ENCODE peak calls at places on chromosomes 4 and X, in five cellular contexts. One of them, this sample, is unnamed.

GRCh38 chrX:103215768-103216085 is 819 bp downstream of the BEX4 start:
- DNase-seq in CD8-positive, alpha-beta T cell: no peak
- DNase-seq in lower lobe of right lung: no peak
- DNase-seq in breast epithelium: no peak
- DNase-seq in brain microvascular endothelial cell: no peak
- DNase-seq in this sample: peak; percentile 57

GRCh38 chr4:121253961-121254360 is 89.8 kb upstream of the TNIP3 start:
- DNase-seq in lower lobe of right lung: no peak
- DNase-seq in CD8-positive, alpha-beta T cell: no peak
- DNase-seq in breast epithelium: no peak
- DNase-seq in brain microvascular endothelial cell: no peak
- DNase-seq in this sample: no peak

GRCh38 chrX:48357681-48358080 is 1.2 kb upstream of the SSX3 start:
- DNase-seq in CD8-positive, alpha-beta T cell: no peak
- DNase-seq in breast epithelium: no peak
- DNase-seq in lower lobe of right lung: no peak
- DNase-seq in brain microvascular endothelial cell: no peak
- DNase-seq in this sample: no peak

GRCh38 chr4:177450421-177451107 is 8.3 kb upstream of the AGA start:
- DNase-seq in breast epithelium: no peak
- DNase-seq in brain microvascular endothelial cell: no peak
- DNase-seq in lower lobe of right lung: no peak
- DNase-seq in CD8-positive, alpha-beta T cell: no peak
- DNase-seq in this sample: no peak

GRCh38 chrX:1524874-1525582 is 12.0 kb downstream of the P2RY8 start:
- DNase-seq in lower lobe of right lung: no peak
- DNase-seq in breast epithelium: no peak
- DNase-seq in brain microvascular endothelial cell: no peak
- DNase-seq in CD8-positive, alpha-beta T cell: no peak
- DNase-seq in this sample: no peak

GRCh38 chrX:19658030-19658429 is 142.7 kb upstream of the MAP3K15 start:
- DNase-seq in CD8-positive, alpha-beta T cell: no peak
- DNase-seq in breast epithelium: no peak
- DNase-seq in brain microvascular endothelial cell: no peak
- DNase-seq in lower lobe of right lung: no peak
- DNase-seq in this sample: no peak

GRCh38 chr4:153514001-153514526 is 47.9 kb downstream of the TMEM131L start:
- DNase-seq in CD8-positive, alpha-beta T cell: no peak
- DNase-seq in brain microvascular endothelial cell: peak; percentile 80
- DNase-seq in breast epithelium: no peak
- DNase-seq in lower lobe of right lung: no peak
- DNase-seq in this sample: no peak

GRCh38 chrX:151974336-151975227 is at the start of gene GABRE:
- DNase-seq in lower lobe of right lung: peak; percentile 56
- DNase-seq in brain microvascular endothelial cell: no peak
- DNase-seq in breast epithelium: peak; percentile 59
- DNase-seq in CD8-positive, alpha-beta T cell: no peak
- DNase-seq in this sample: peak; percentile 82

GRCh38 chr4:15005474-15006115 is 3.3 kb downstream of the CPEB2 start:
- DNase-seq in lower lobe of right lung: no peak
- DNase-seq in brain microvascular endothelial cell: no peak
- DNase-seq in breast epithelium: no peak
- DNase-seq in CD8-positive, alpha-beta T cell: no peak
- DNase-seq in this sample: no peak

GRCh38 chr4:74440356-74440755 is 4.6 kb upstream of the AREG start:
- DNase-seq in breast epithelium: no peak
- DNase-seq in CD8-positive, alpha-beta T cell: no peak
- DNase-seq in lower lobe of right lung: no peak
- DNase-seq in brain microvascular endothelial cell: no peak
- DNase-seq in this sample: no peak

GRCh38 chr4:80035336-80035735 is 37.7 kb downstream of the ANTXR2 start:
- DNase-seq in lower lobe of right lung: no peak
- DNase-seq in brain microvascular endothelial cell: no peak
- DNase-seq in breast epithelium: no peak
- DNase-seq in CD8-positive, alpha-beta T cell: no peak
- DNase-seq in this sample: no peak

GRCh38 chr4:7193040-7193958 is 961 bp downstream of the SORCS2 start:
- DNase-seq in lower lobe of right lung: peak; percentile 53
- DNase-seq in CD8-positive, alpha-beta T cell: no peak
- DNase-seq in breast epithelium: peak; percentile 50
- DNase-seq in brain microvascular endothelial cell: no peak
- DNase-seq in this sample: peak; percentile 78

GRCh38 chr4:7124643-7125442 is 57.0 kb upstream of the GRPEL1 start:
- DNase-seq in CD8-positive, alpha-beta T cell: no peak
- DNase-seq in brain microvascular endothelial cell: peak; percentile 90
- DNase-seq in breast epithelium: no peak
- DNase-seq in lower lobe of right lung: no peak
- DNase-seq in this sample: no peak

GRCh38 chr4:100117749-100118148 is 72.5 kb downstream of the DDIT4L start:
- DNase-seq in breast epithelium: no peak
- DNase-seq in CD8-positive, alpha-beta T cell: no peak
- DNase-seq in brain microvascular endothelial cell: no peak
- DNase-seq in lower lobe of right lung: no peak
- DNase-seq in this sample: no peak

GRCh38 chr4:826508-827208 is 729 bp upstream of the CPLX1 start:
- DNase-seq in lower lobe of right lung: peak; percentile 38
- DNase-seq in breast epithelium: peak; percentile 44
- DNase-seq in CD8-positive, alpha-beta T cell: no peak
- DNase-seq in brain microvascular endothelial cell: no peak
- DNase-seq in this sample: peak; percentile 93

GRCh38 chrX:40778861-40779575 is 43.7 kb upstream of the MED14 start:
- DNase-seq in brain microvascular endothelial cell: peak; percentile 11
- DNase-seq in lower lobe of right lung: no peak
- DNase-seq in CD8-positive, alpha-beta T cell: no peak
- DNase-seq in breast epithelium: no peak
- DNase-seq in this sample: no peak

GRCh38 chr4:86924805-86925204 is 10.0 kb upstream of the AFF1 start:
- DNase-seq in brain microvascular endothelial cell: peak; percentile 50
- DNase-seq in CD8-positive, alpha-beta T cell: no peak
- DNase-seq in breast epithelium: no peak
- DNase-seq in lower lobe of right lung: no peak
- DNase-seq in this sample: no peak

GRCh38 chr4:970046-970745 is 3.2 kb downstream of the DGKQ start:
- DNase-seq in brain microvascular endothelial cell: no peak
- DNase-seq in breast epithelium: no peak
- DNase-seq in CD8-positive, alpha-beta T cell: no peak
- DNase-seq in lower lobe of right lung: no peak
- DNase-seq in this sample: no peak

GRCh38 chr4:102172341-102172740 is 172.9 kb downstream of the SLC39A8 start:
- DNase-seq in CD8-positive, alpha-beta T cell: no peak
- DNase-seq in lower lobe of right lung: no peak
- DNase-seq in brain microvascular endothelial cell: no peak
- DNase-seq in breast epithelium: no peak
- DNase-seq in this sample: no peak

GRCh38 chr4:103008875-103009729 is 10.4 kb downstream of the SLC9B1 start:
- DNase-seq in lower lobe of right lung: no peak
- DNase-seq in breast epithelium: no peak
- DNase-seq in CD8-positive, alpha-beta T cell: no peak
- DNase-seq in brain microvascular endothelial cell: peak; percentile 66
- DNase-seq in this sample: peak; percentile 28

GRCh38 chr4:80189956-80190671 is 7.2 kb upstream of the PRDM8 start:
- DNase-seq in CD8-positive, alpha-beta T cell: no peak
- DNase-seq in breast epithelium: no peak
- DNase-seq in brain microvascular endothelial cell: no peak
- DNase-seq in lower lobe of right lung: no peak
- DNase-seq in this sample: peak; percentile 73

GRCh38 chrX:140066262-140066661 is 100.9 kb upstream of the CXorf66 start:
- DNase-seq in CD8-positive, alpha-beta T cell: no peak
- DNase-seq in lower lobe of right lung: no peak
- DNase-seq in brain microvascular endothelial cell: no peak
- DNase-seq in breast epithelium: no peak
- DNase-seq in this sample: no peak

GRCh38 chr4:24598025-24598424 is 13.7 kb upstream of the DHX15 start:
- DNase-seq in breast epithelium: no peak
- DNase-seq in lower lobe of right lung: peak; percentile 80
- DNase-seq in CD8-positive, alpha-beta T cell: no peak
- DNase-seq in brain microvascular endothelial cell: peak; percentile 16
- DNase-seq in this sample: no peak

GRCh38 chrX:111244238-111244750 is 26.0 kb downstream of the CAPN6 start:
- DNase-seq in breast epithelium: no peak
- DNase-seq in lower lobe of right lung: no peak
- DNase-seq in CD8-positive, alpha-beta T cell: no peak
- DNase-seq in brain microvascular endothelial cell: peak; percentile 3
- DNase-seq in this sample: peak; percentile 36

GRCh38 chr4:1244081-1244977 is 4.6 kb downstream of the CTBP1 start:
- DNase-seq in lower lobe of right lung: no peak
- DNase-seq in brain microvascular endothelial cell: no peak
- DNase-seq in CD8-positive, alpha-beta T cell: no peak
- DNase-seq in breast epithelium: peak; percentile 47
- DNase-seq in this sample: peak; percentile 54

GRCh38 chr4:88672987-88673386 is 24.6 kb downstream of the NAP1L5 start:
- DNase-seq in lower lobe of right lung: no peak
- DNase-seq in breast epithelium: no peak
- DNase-seq in CD8-positive, alpha-beta T cell: no peak
- DNase-seq in brain microvascular endothelial cell: peak; percentile 48
- DNase-seq in this sample: peak; percentile 10

GRCh38 chrX:56248492-56248891 is 16.3 kb downstream of the KLF8 start:
- DNase-seq in CD8-positive, alpha-beta T cell: peak; percentile 28
- DNase-seq in lower lobe of right lung: peak; percentile 47
- DNase-seq in breast epithelium: peak; percentile 52
- DNase-seq in brain microvascular endothelial cell: peak; percentile 23
- DNase-seq in this sample: peak; percentile 44

GRCh38 chr4:109118635-109119034 is 183.8 kb downstream of the COL25A1 start:
- DNase-seq in CD8-positive, alpha-beta T cell: no peak
- DNase-seq in lower lobe of right lung: no peak
- DNase-seq in brain microvascular endothelial cell: no peak
- DNase-seq in breast epithelium: no peak
- DNase-seq in this sample: no peak

GRCh38 chr4:6988016-6988715 is 55.0 kb upstream of the TADA2B start:
- DNase-seq in CD8-positive, alpha-beta T cell: no peak
- DNase-seq in lower lobe of right lung: no peak
- DNase-seq in brain microvascular endothelial cell: no peak
- DNase-seq in breast epithelium: no peak
- DNase-seq in this sample: no peak

GRCh38 chr4:124806403-124806802 is 93.9 kb upstream of the ANKRD50 start:
- DNase-seq in breast epithelium: no peak
- DNase-seq in CD8-positive, alpha-beta T cell: no peak
- DNase-seq in lower lobe of right lung: no peak
- DNase-seq in brain microvascular endothelial cell: no peak
- DNase-seq in this sample: no peak

GRCh38 chr4:8817813-8818062 is 53.9 kb downstream of the HMX1 start:
- DNase-seq in breast epithelium: peak; percentile 27
- DNase-seq in brain microvascular endothelial cell: no peak
- DNase-seq in lower lobe of right lung: peak; percentile 43
- DNase-seq in CD8-positive, alpha-beta T cell: no peak
- DNase-seq in this sample: peak; percentile 23

GRCh38 chr4:47531954-47532321 is 46.9 kb downstream of the ATP10D start:
- DNase-seq in CD8-positive, alpha-beta T cell: no peak
- DNase-seq in breast epithelium: no peak
- DNase-seq in lower lobe of right lung: no peak
- DNase-seq in brain microvascular endothelial cell: no peak
- DNase-seq in this sample: no peak

GRCh38 chr4:48578132-48578964 is 88.3 kb downstream of the ZAR1 start:
- DNase-seq in breast epithelium: no peak
- DNase-seq in CD8-positive, alpha-beta T cell: peak; percentile 9
- DNase-seq in brain microvascular endothelial cell: peak; percentile 60
- DNase-seq in lower lobe of right lung: no peak
- DNase-seq in this sample: peak; percentile 43

GRCh38 chr4:158913766-158914165 is 144.9 kb downstream of the FNIP2 start:
- DNase-seq in brain microvascular endothelial cell: no peak
- DNase-seq in lower lobe of right lung: no peak
- DNase-seq in breast epithelium: no peak
- DNase-seq in CD8-positive, alpha-beta T cell: no peak
- DNase-seq in this sample: no peak

GRCh38 chrX:80216086-80216485 is 201.5 kb downstream of the TBX22 start:
- DNase-seq in brain microvascular endothelial cell: peak; percentile 0
- DNase-seq in breast epithelium: no peak
- DNase-seq in CD8-positive, alpha-beta T cell: no peak
- DNase-seq in lower lobe of right lung: no peak
- DNase-seq in this sample: no peak

GRCh38 chr4:110211007-110211769 is 12.8 kb upstream of the ELOVL6 start:
- DNase-seq in brain microvascular endothelial cell: no peak
- DNase-seq in CD8-positive, alpha-beta T cell: no peak
- DNase-seq in breast epithelium: no peak
- DNase-seq in lower lobe of right lung: no peak
- DNase-seq in this sample: peak; percentile 39

DNA sequence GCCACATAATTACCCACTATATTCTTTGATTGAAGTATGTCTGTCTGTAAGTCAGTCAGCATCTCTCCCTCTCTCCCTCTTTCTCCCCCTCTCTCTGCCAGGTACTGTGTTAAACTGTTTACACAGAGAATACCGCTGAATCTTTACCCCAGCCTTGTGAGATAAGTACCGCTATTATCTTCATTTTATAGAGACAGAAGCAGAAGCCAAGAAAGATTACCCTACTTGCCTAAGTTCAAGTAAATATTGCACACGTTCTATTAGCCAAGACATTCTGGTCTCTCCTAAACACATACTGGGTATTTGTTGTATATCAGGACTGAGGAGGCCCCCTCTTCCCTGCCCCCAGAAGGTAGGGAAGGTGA is 695 bp upstream of the GPR101 start:
- DNase-seq in breast epithelium: no peak
- DNase-seq in CD8-positive, alpha-beta T cell: no peak
- DNase-seq in lower lobe of right lung: no peak
- DNase-seq in brain microvascular endothelial cell: no peak
- DNase-seq in this sample: no peak
- H3K27me3 ChIP-seq in breast epithelium: peaks cover 73% of the 10 kb centered on the region
- H3K27me3 ChIP-seq in CD8-positive, alpha-beta T cell: peaks cover 15% of the 10 kb centered on the region
- H3K27me3 ChIP-seq in lower lobe of right lung: peaks cover 21% of the 10 kb centered on the region
- H3K27me3 ChIP-seq in brain microvascular endothelial cell: peaks cover 16% of the 10 kb centered on the region
- H3K27me3 ChIP-seq in this sample: peaks cover 76% of the 10 kb centered on the region

GRCh38 chr4:186241616-186242015 is 14.3 kb downstream of the KLKB1 start:
- DNase-seq in lower lobe of right lung: no peak
- DNase-seq in CD8-positive, alpha-beta T cell: no peak
- DNase-seq in brain microvascular endothelial cell: no peak
- DNase-seq in breast epithelium: no peak
- DNase-seq in this sample: no peak
- H3K4me3 ChIP-seq in lower lobe of right lung: no peak overlapping the region
- H3K4me3 ChIP-seq in CD8-positive, alpha-beta T cell: no peak overlapping the region
- H3K4me3 ChIP-seq in brain microvascular endothelial cell: no peak overlapping the region
- H3K4me3 ChIP-seq in breast epithelium: no peak overlapping the region
- H3K4me3 ChIP-seq in this sample: no peak overlapping the region

GRCh38 chr4:67499799-67500198 is 45.5 kb downstream of the CENPC start:
- DNase-seq in breast epithelium: no peak
- DNase-seq in lower lobe of right lung: no peak
- DNase-seq in CD8-positive, alpha-beta T cell: no peak
- DNase-seq in brain microvascular endothelial cell: no peak
- DNase-seq in this sample: no peak

DNA sequence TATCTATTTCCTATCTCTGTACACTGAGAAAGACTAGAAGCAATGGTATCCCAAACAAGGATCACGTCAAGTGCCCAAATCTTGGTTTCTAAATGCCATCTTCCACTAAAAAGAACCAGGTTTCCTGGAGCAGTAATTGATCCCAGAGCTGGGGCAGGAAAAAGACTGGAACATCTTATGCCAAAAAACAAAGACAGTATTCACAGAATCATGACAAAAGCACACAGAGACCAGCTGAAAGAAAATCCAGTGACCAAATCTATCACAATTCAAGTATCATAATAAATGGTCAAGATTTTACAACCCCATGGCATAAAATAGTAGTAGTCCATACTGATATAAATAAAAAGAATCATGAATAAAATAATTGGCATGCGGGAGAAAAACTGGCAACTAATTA is 44.9 kb downstream of the CENPC start:
- DNase-seq in breast epithelium: no peak
- DNase-seq in brain microvascular endothelial cell: no peak
- DNase-seq in CD8-positive, alpha-beta T cell: no peak
- DNase-seq in lower lobe of right lung: no peak
- DNase-seq in this sample: no peak
- H3K36me3 ChIP-seq in breast epithelium: no peaks in the 10 kb centered on the region
- H3K36me3 ChIP-seq in brain microvascular endothelial cell: no peaks in the 10 kb centered on the region
- H3K36me3 ChIP-seq in CD8-positive, alpha-beta T cell: peaks cover 21% of the 10 kb centered on the region
- H3K36me3 ChIP-seq in lower lobe of right lung: peaks cover 59% of the 10 kb centered on the region
- H3K36me3 ChIP-seq in this sample: peaks cover 1% of the 10 kb centered on the region

GRCh38 chr4:32135642-32136041 is 1415.5 kb downstream of the PCDH7 start:
- DNase-seq in breast epithelium: no peak
- DNase-seq in CD8-positive, alpha-beta T cell: no peak
- DNase-seq in brain microvascular endothelial cell: no peak
- DNase-seq in lower lobe of right lung: no peak
- DNase-seq in this sample: no peak
- H3K27me3 ChIP-seq in breast epithelium: no peaks in the 10 kb centered on the region
- H3K27me3 ChIP-seq in CD8-positive, alpha-beta T cell: no peaks in the 10 kb centered on the region
- H3K27me3 ChIP-seq in brain microvascular endothelial cell: no peaks in the 10 kb centered on the region
- H3K27me3 ChIP-seq in lower lobe of right lung: no peaks in the 10 kb centered on the region
- H3K27me3 ChIP-seq in this sample: no peaks in the 10 kb centered on the region

This sample was measured in H7.